ENCODE peak calls at places on chromosomes 3 and 15, in seven cellular contexts. One of them, this sample, is unnamed.

GRCh38 chr3:102200126-102200525 is 234.7 kb upstream of the ZPLD1 start:
- DNase-seq in AG10803: peak; percentile 18
- DNase-seq in CD4-positive, alpha-beta T cell: no peak
- DNase-seq in sigmoid colon: no peak
- DNase-seq in adrenal gland: no peak
- DNase-seq in cardiac muscle cell: no peak
- DNase-seq in epithelial cell of esophagus: peak; percentile 88
- DNase-seq in this sample: no peak

GRCh38 chr3:13072239-13073041 is 789 bp downstream of the IQSEC1 start:
- DNase-seq in AG10803: no peak
- DNase-seq in CD4-positive, alpha-beta T cell: no peak
- DNase-seq in sigmoid colon: no peak
- DNase-seq in adrenal gland: no peak
- DNase-seq in cardiac muscle cell: no peak
- DNase-seq in epithelial cell of esophagus: peak; percentile 14
- DNase-seq in this sample: no peak

GRCh38 chr3:185532881-185533280 is 19.5 kb downstream of the LIPH start:
- DNase-seq in AG10803: no peak
- DNase-seq in CD4-positive, alpha-beta T cell: no peak
- DNase-seq in sigmoid colon: no peak
- DNase-seq in adrenal gland: no peak
- DNase-seq in cardiac muscle cell: no peak
- DNase-seq in epithelial cell of esophagus: no peak
- DNase-seq in this sample: no peak

GRCh38 chr3:181326637-181327223 is 337.2 kb upstream of the DNAJC19 start:
- DNase-seq in AG10803: peak; percentile 9
- DNase-seq in CD4-positive, alpha-beta T cell: no peak
- DNase-seq in sigmoid colon: no peak
- DNase-seq in adrenal gland: no peak
- DNase-seq in cardiac muscle cell: peak; percentile 66
- DNase-seq in epithelial cell of esophagus: peak; percentile 48
- DNase-seq in this sample: no peak

GRCh38 chr3:47096955-47097354 is 67.0 kb downstream of the SETD2 start:
- DNase-seq in AG10803: peak; percentile 68
- DNase-seq in CD4-positive, alpha-beta T cell: no peak
- DNase-seq in sigmoid colon: no peak
- DNase-seq in adrenal gland: no peak
- DNase-seq in cardiac muscle cell: no peak
- DNase-seq in epithelial cell of esophagus: peak; percentile 38
- DNase-seq in this sample: no peak

GRCh38 chr3:168117059-168117458 is 21.3 kb upstream of the GOLIM4 start:
- DNase-seq in AG10803: peak; percentile 43
- DNase-seq in CD4-positive, alpha-beta T cell: no peak
- DNase-seq in sigmoid colon: no peak
- DNase-seq in adrenal gland: no peak
- DNase-seq in cardiac muscle cell: no peak
- DNase-seq in epithelial cell of esophagus: peak; percentile 91
- DNase-seq in this sample: no peak

GRCh38 chr3:134328147-134328591 is 46.1 kb downstream of the AMOTL2 start:
- DNase-seq in AG10803: peak; percentile 96
- DNase-seq in CD4-positive, alpha-beta T cell: no peak
- DNase-seq in sigmoid colon: peak; percentile 70
- DNase-seq in adrenal gland: no peak
- DNase-seq in cardiac muscle cell: no peak
- DNase-seq in epithelial cell of esophagus: peak; percentile 91
- DNase-seq in this sample: no peak

GRCh38 chr15:75723171-75723846 is 10.7 kb upstream of the CSPG4 start:
- DNase-seq in AG10803: no peak
- DNase-seq in CD4-positive, alpha-beta T cell: no peak
- DNase-seq in sigmoid colon: peak; percentile 72
- DNase-seq in adrenal gland: no peak
- DNase-seq in cardiac muscle cell: no peak
- DNase-seq in epithelial cell of esophagus: peak; percentile 58
- DNase-seq in this sample: no peak

GRCh38 chr15:66578286-66578875 is 12.6 kb upstream of the LCTL start:
- DNase-seq in AG10803: peak; percentile 63
- DNase-seq in CD4-positive, alpha-beta T cell: no peak
- DNase-seq in sigmoid colon: no peak
- DNase-seq in adrenal gland: no peak
- DNase-seq in cardiac muscle cell: no peak
- DNase-seq in epithelial cell of esophagus: peak; percentile 57
- DNase-seq in this sample: no peak

GRCh38 chr15:66765478-66766281 is 63.6 kb downstream of the SMAD6 start:
- DNase-seq in AG10803: peak; percentile 67
- DNase-seq in CD4-positive, alpha-beta T cell: no peak
- DNase-seq in sigmoid colon: peak; percentile 60
- DNase-seq in adrenal gland: no peak
- DNase-seq in cardiac muscle cell: no peak
- DNase-seq in epithelial cell of esophagus: peak; percentile 63
- DNase-seq in this sample: no peak

GRCh38 chr3:111668912-111669488 is 73.9 kb upstream of the ZBED2 start:
- DNase-seq in AG10803: peak; percentile 73
- DNase-seq in CD4-positive, alpha-beta T cell: no peak
- DNase-seq in sigmoid colon: no peak
- DNase-seq in adrenal gland: no peak
- DNase-seq in cardiac muscle cell: peak; percentile 61
- DNase-seq in epithelial cell of esophagus: peak; percentile 64
- DNase-seq in this sample: no peak

GRCh38 chr3:10285742-10286524 is 6.8 kb downstream of the GHRL start:
- DNase-seq in AG10803: no peak
- DNase-seq in CD4-positive, alpha-beta T cell: no peak
- DNase-seq in sigmoid colon: no peak
- DNase-seq in adrenal gland: no peak
- DNase-seq in cardiac muscle cell: no peak
- DNase-seq in epithelial cell of esophagus: peak; percentile 16
- DNase-seq in this sample: no peak

GRCh38 chr3:170531054-170531453 is 54.8 kb downstream of the SLC7A14 start:
- DNase-seq in AG10803: no peak
- DNase-seq in CD4-positive, alpha-beta T cell: no peak
- DNase-seq in sigmoid colon: no peak
- DNase-seq in adrenal gland: no peak
- DNase-seq in cardiac muscle cell: no peak
- DNase-seq in epithelial cell of esophagus: peak; percentile 13
- DNase-seq in this sample: no peak

GRCh38 chr3:161423911-161424522 is 52.7 kb upstream of the SPTSSB start:
- DNase-seq in AG10803: peak; percentile 37
- DNase-seq in CD4-positive, alpha-beta T cell: no peak
- DNase-seq in sigmoid colon: no peak
- DNase-seq in adrenal gland: no peak
- DNase-seq in cardiac muscle cell: peak; percentile 42
- DNase-seq in epithelial cell of esophagus: peak; percentile 53
- DNase-seq in this sample: no peak

GRCh38 chr3:52069135-52069534 is 12.8 kb upstream of the DUSP7 start:
- DNase-seq in AG10803: no peak
- DNase-seq in CD4-positive, alpha-beta T cell: no peak
- DNase-seq in sigmoid colon: no peak
- DNase-seq in adrenal gland: no peak
- DNase-seq in cardiac muscle cell: no peak
- DNase-seq in epithelial cell of esophagus: no peak
- DNase-seq in this sample: no peak

GRCh38 chr3:52072471-52072870 is 16.1 kb upstream of the DUSP7 start:
- DNase-seq in AG10803: no peak
- DNase-seq in CD4-positive, alpha-beta T cell: no peak
- DNase-seq in sigmoid colon: no peak
- DNase-seq in adrenal gland: no peak
- DNase-seq in cardiac muscle cell: no peak
- DNase-seq in epithelial cell of esophagus: no peak
- DNase-seq in this sample: no peak

GRCh38 chr3:52069891-52070290 is 13.5 kb upstream of the DUSP7 start:
- DNase-seq in AG10803: no peak
- DNase-seq in CD4-positive, alpha-beta T cell: no peak
- DNase-seq in sigmoid colon: no peak
- DNase-seq in adrenal gland: no peak
- DNase-seq in cardiac muscle cell: no peak
- DNase-seq in epithelial cell of esophagus: no peak
- DNase-seq in this sample: no peak

GRCh38 chr3:52072020-52072419 is 15.6 kb upstream of the DUSP7 start:
- DNase-seq in AG10803: no peak
- DNase-seq in CD4-positive, alpha-beta T cell: no peak
- DNase-seq in sigmoid colon: no peak
- DNase-seq in adrenal gland: no peak
- DNase-seq in cardiac muscle cell: no peak
- DNase-seq in epithelial cell of esophagus: no peak
- DNase-seq in this sample: no peak

DNA sequence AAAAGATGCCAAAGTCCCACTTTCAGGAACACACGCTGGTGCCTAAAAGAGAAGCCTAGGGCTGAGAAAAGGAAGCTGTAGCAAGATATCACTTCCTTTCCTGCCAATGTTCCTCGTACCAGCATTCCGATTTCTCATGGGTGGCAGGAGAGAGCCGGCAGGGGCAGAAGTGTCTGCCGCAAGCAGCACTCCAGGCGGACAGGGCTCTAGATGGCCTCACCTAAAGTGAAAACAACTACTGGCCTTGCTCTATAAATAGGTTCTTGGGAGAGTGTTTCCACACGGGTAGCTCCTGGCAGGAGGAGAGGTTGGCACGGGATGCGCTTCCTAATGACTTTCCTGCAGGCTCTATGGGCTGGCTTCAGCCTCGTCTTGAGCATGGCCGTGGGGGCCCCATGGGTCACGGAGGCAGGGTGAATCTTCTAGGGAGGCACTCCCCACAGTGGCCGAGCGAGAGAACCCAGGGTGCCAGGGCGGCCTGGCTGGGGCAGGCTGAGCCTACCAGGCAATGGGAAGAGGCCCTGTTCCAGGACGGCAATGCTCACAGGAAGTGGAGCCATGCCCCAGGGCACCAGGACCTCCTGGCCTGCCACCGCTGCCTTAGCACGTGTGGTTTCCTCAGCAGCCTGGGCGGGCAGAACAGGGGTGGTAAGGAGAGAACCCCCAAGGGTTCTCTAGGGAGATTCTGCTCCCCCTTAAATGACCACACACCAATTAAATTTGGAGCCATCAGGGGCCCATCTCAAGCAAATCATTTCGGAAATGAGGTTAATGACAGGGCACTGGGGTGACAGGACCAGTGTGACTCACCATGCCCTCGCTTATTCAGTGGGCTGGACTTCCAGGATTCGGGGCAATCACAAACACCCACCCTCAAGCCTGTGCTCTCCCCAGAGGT is 14.6 kb upstream of the DUSP7 start:
- DNase-seq in AG10803: no peak
- DNase-seq in CD4-positive, alpha-beta T cell: no peak
- DNase-seq in sigmoid colon: peak; percentile 84
- DNase-seq in adrenal gland: peak; percentile 58
- DNase-seq in cardiac muscle cell: peak; percentile 42
- DNase-seq in epithelial cell of esophagus: no peak
- DNase-seq in this sample: no peak
- TF ChIP-seq CTCF in AG10803: no peak
- TF ChIP-seq CTCF in CD4-positive, alpha-beta T cell: no peak
- TF ChIP-seq CTCF in sigmoid colon: no peak
- TF ChIP-seq CTCF in adrenal gland: no peak
- TF ChIP-seq CTCF in cardiac muscle cell: no peak
- TF ChIP-seq CTCF in epithelial cell of esophagus: no peak
- TF ChIP-seq CTCF in this sample: no peak

GRCh38 chr3:183591881-183592521 is 36.5 kb upstream of the KLHL6 start:
- DNase-seq in AG10803: peak; percentile 13
- DNase-seq in CD4-positive, alpha-beta T cell: no peak
- DNase-seq in sigmoid colon: no peak
- DNase-seq in adrenal gland: no peak
- DNase-seq in cardiac muscle cell: no peak
- DNase-seq in epithelial cell of esophagus: peak; percentile 13
- DNase-seq in this sample: no peak
- TF ChIP-seq CTCF in AG10803: peak; percentile 30
- TF ChIP-seq CTCF in CD4-positive, alpha-beta T cell: peak; percentile 48
- TF ChIP-seq CTCF in sigmoid colon: no peak
- TF ChIP-seq CTCF in adrenal gland: peak; percentile 27
- TF ChIP-seq CTCF in cardiac muscle cell: peak; percentile 26
- TF ChIP-seq CTCF in epithelial cell of esophagus: no peak
- TF ChIP-seq CTCF in this sample: peak; percentile 24

DNA sequence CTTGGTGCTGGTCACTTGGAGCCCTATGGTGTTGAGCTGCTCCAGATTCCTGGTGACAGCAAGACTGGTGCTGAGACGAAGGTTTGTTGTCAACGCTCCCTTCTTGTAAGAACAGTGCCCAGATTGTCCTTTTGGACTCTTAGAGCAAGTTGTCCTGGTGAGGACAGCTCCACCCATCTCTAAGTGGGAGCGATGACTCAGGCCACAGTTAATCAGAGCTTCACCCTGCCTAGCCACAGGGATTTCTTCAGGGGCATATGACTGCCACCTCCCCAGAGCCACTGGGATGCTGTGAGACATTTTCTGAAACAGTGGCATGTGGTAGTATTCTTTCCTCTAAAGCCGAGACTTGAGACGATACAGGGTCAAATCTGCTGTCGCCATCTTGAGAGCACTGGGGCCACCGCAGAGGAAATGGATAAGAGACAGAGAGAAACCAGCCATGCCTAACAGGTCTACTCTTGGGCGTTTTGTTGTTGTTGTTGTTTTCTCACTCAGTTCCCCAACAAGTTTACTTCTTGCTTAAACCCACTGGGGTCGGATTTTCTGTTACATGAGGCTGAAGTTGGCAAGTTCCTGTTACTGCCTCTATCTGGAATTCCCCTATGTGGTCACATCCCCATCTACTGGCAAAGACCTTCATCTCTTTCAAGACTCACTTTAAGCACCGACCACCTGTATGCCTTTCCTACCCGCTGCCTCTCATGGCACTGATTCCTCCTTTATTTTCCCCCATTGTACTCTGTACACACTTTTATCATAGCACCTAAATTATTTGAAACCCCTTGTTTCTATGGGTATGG is 16.0 kb upstream of the PCOLCE2 start:
- DNase-seq in AG10803: no peak
- DNase-seq in CD4-positive, alpha-beta T cell: no peak
- DNase-seq in sigmoid colon: no peak
- DNase-seq in adrenal gland: peak; percentile 22
- DNase-seq in cardiac muscle cell: peak; percentile 35
- DNase-seq in epithelial cell of esophagus: peak; percentile 68
- DNase-seq in this sample: no peak
- TF ChIP-seq CTCF in AG10803: no peak
- TF ChIP-seq CTCF in CD4-positive, alpha-beta T cell: no peak
- TF ChIP-seq CTCF in sigmoid colon: no peak
- TF ChIP-seq CTCF in adrenal gland: no peak
- TF ChIP-seq CTCF in cardiac muscle cell: no peak
- TF ChIP-seq CTCF in epithelial cell of esophagus: peak; percentile 15
- TF ChIP-seq CTCF in this sample: no peak

GRCh38 chr15:72230197-72231065 is 559 bp downstream of the PKM start:
- DNase-seq in AG10803: peak; percentile 92
- DNase-seq in CD4-positive, alpha-beta T cell: no peak
- DNase-seq in sigmoid colon: peak; percentile 95
- DNase-seq in adrenal gland: peak; percentile 93
- DNase-seq in cardiac muscle cell: peak; percentile 95
- DNase-seq in epithelial cell of esophagus: peak; percentile 83
- DNase-seq in this sample: peak; percentile 95
- TF ChIP-seq CTCF in AG10803: no peak
- TF ChIP-seq CTCF in CD4-positive, alpha-beta T cell: no peak
- TF ChIP-seq CTCF in sigmoid colon: no peak
- TF ChIP-seq CTCF in adrenal gland: peak; percentile 6
- TF ChIP-seq CTCF in cardiac muscle cell: no peak
- TF ChIP-seq CTCF in epithelial cell of esophagus: no peak
- TF ChIP-seq CTCF in this sample: no peak

This sample was measured in glutamatergic neuron.